ENCODE peak calls at places on chromosomes 16 and 17, in seven cellular contexts. One of them, this sample, is unnamed.

GRCh38 chr16:54027126-54027922 is 259.3 kb downstream of the IRX3 start:
- DNase-seq in activated CD4-positive, alpha-beta T cell treated with anti-CD3 and anti-CD28 coated beads for 1 hour: no peak
- DNase-seq in stimulated activated CD4-positive, alpha-beta T cell treated with anti-CD3 and anti-CD28 coated beads, TNF-alpha, amount 100 ng/mL, for 24 hours: no peak
- DNase-seq in left lung: no peak
- DNase-seq in Daoy: peak
- DNase-seq in activated effector memory CD4-positive, alpha-beta T cell treated with anti-CD3 and anti-CD28 coated beads, Interleukin-2, amount 50 U/mL, for 16 hours: no peak
- DNase-seq in SW 1271: peak
- DNase-seq in this sample: no peak

GRCh38 chr16:14564323-14564722 is 65.7 kb downstream of the PARN start:
- DNase-seq in activated CD4-positive, alpha-beta T cell treated with anti-CD3 and anti-CD28 coated beads for 1 hour: no peak
- DNase-seq in stimulated activated CD4-positive, alpha-beta T cell treated with anti-CD3 and anti-CD28 coated beads, TNF-alpha, amount 100 ng/mL, for 24 hours: no peak
- DNase-seq in left lung: no peak
- DNase-seq in Daoy: no peak
- DNase-seq in activated effector memory CD4-positive, alpha-beta T cell treated with anti-CD3 and anti-CD28 coated beads, Interleukin-2, amount 50 U/mL, for 16 hours: no peak
- DNase-seq in SW 1271: no peak
- DNase-seq in this sample: no peak

GRCh38 chr16:22192261-22193133 is 13.6 kb upstream of the EEF2K start:
- DNase-seq in activated CD4-positive, alpha-beta T cell treated with anti-CD3 and anti-CD28 coated beads for 1 hour: peak
- DNase-seq in stimulated activated CD4-positive, alpha-beta T cell treated with anti-CD3 and anti-CD28 coated beads, TNF-alpha, amount 100 ng/mL, for 24 hours: peak
- DNase-seq in left lung: peak
- DNase-seq in Daoy: peak
- DNase-seq in activated effector memory CD4-positive, alpha-beta T cell treated with anti-CD3 and anti-CD28 coated beads, Interleukin-2, amount 50 U/mL, for 16 hours: peak
- DNase-seq in SW 1271: no peak
- DNase-seq in this sample: peak

GRCh38 chr17:12545877-12546513 is 119.7 kb upstream of the MYOCD start:
- DNase-seq in activated CD4-positive, alpha-beta T cell treated with anti-CD3 and anti-CD28 coated beads for 1 hour: no peak
- DNase-seq in stimulated activated CD4-positive, alpha-beta T cell treated with anti-CD3 and anti-CD28 coated beads, TNF-alpha, amount 100 ng/mL, for 24 hours: no peak
- DNase-seq in left lung: no peak
- DNase-seq in Daoy: peak
- DNase-seq in activated effector memory CD4-positive, alpha-beta T cell treated with anti-CD3 and anti-CD28 coated beads, Interleukin-2, amount 50 U/mL, for 16 hours: no peak
- DNase-seq in SW 1271: peak
- DNase-seq in this sample: no peak

GRCh38 chr17:7650509-7651096 is at the start of gene ATP1B2:
- DNase-seq in activated CD4-positive, alpha-beta T cell treated with anti-CD3 and anti-CD28 coated beads for 1 hour: peak
- DNase-seq in stimulated activated CD4-positive, alpha-beta T cell treated with anti-CD3 and anti-CD28 coated beads, TNF-alpha, amount 100 ng/mL, for 24 hours: peak
- DNase-seq in left lung: peak
- DNase-seq in Daoy: peak
- DNase-seq in activated effector memory CD4-positive, alpha-beta T cell treated with anti-CD3 and anti-CD28 coated beads, Interleukin-2, amount 50 U/mL, for 16 hours: peak
- DNase-seq in SW 1271: peak
- DNase-seq in this sample: peak

GRCh38 chr16:4049031-4049430 is 67.2 kb downstream of the ADCY9 start:
- DNase-seq in activated CD4-positive, alpha-beta T cell treated with anti-CD3 and anti-CD28 coated beads for 1 hour: no peak
- DNase-seq in stimulated activated CD4-positive, alpha-beta T cell treated with anti-CD3 and anti-CD28 coated beads, TNF-alpha, amount 100 ng/mL, for 24 hours: no peak
- DNase-seq in left lung: no peak
- DNase-seq in Daoy: no peak
- DNase-seq in activated effector memory CD4-positive, alpha-beta T cell treated with anti-CD3 and anti-CD28 coated beads, Interleukin-2, amount 50 U/mL, for 16 hours: no peak
- DNase-seq in SW 1271: no peak
- DNase-seq in this sample: no peak

GRCh38 chr17:3750926-3751325 is 27.2 kb downstream of the HASPIN start:
- DNase-seq in activated CD4-positive, alpha-beta T cell treated with anti-CD3 and anti-CD28 coated beads for 1 hour: no peak
- DNase-seq in stimulated activated CD4-positive, alpha-beta T cell treated with anti-CD3 and anti-CD28 coated beads, TNF-alpha, amount 100 ng/mL, for 24 hours: no peak
- DNase-seq in left lung: no peak
- DNase-seq in Daoy: no peak
- DNase-seq in activated effector memory CD4-positive, alpha-beta T cell treated with anti-CD3 and anti-CD28 coated beads, Interleukin-2, amount 50 U/mL, for 16 hours: peak
- DNase-seq in SW 1271: no peak
- DNase-seq in this sample: no peak

GRCh38 chr17:40528692-40529417 is 27.4 kb upstream of the TNS4 start:
- DNase-seq in activated CD4-positive, alpha-beta T cell treated with anti-CD3 and anti-CD28 coated beads for 1 hour: no peak
- DNase-seq in stimulated activated CD4-positive, alpha-beta T cell treated with anti-CD3 and anti-CD28 coated beads, TNF-alpha, amount 100 ng/mL, for 24 hours: no peak
- DNase-seq in left lung: peak
- DNase-seq in Daoy: no peak
- DNase-seq in activated effector memory CD4-positive, alpha-beta T cell treated with anti-CD3 and anti-CD28 coated beads, Interleukin-2, amount 50 U/mL, for 16 hours: peak
- DNase-seq in SW 1271: no peak
- DNase-seq in this sample: peak

GRCh38 chr17:64073771-64074703 is 53.6 kb upstream of the ICAM2 start:
- DNase-seq in activated CD4-positive, alpha-beta T cell treated with anti-CD3 and anti-CD28 coated beads for 1 hour: no peak
- DNase-seq in stimulated activated CD4-positive, alpha-beta T cell treated with anti-CD3 and anti-CD28 coated beads, TNF-alpha, amount 100 ng/mL, for 24 hours: no peak
- DNase-seq in left lung: no peak
- DNase-seq in Daoy: no peak
- DNase-seq in activated effector memory CD4-positive, alpha-beta T cell treated with anti-CD3 and anti-CD28 coated beads, Interleukin-2, amount 50 U/mL, for 16 hours: no peak
- DNase-seq in SW 1271: no peak
- DNase-seq in this sample: peak

GRCh38 chr17:80649200-80649644 is 104.6 kb downstream of the RPTOR start:
- DNase-seq in activated CD4-positive, alpha-beta T cell treated with anti-CD3 and anti-CD28 coated beads for 1 hour: no peak
- DNase-seq in stimulated activated CD4-positive, alpha-beta T cell treated with anti-CD3 and anti-CD28 coated beads, TNF-alpha, amount 100 ng/mL, for 24 hours: no peak
- DNase-seq in left lung: no peak
- DNase-seq in Daoy: no peak
- DNase-seq in activated effector memory CD4-positive, alpha-beta T cell treated with anti-CD3 and anti-CD28 coated beads, Interleukin-2, amount 50 U/mL, for 16 hours: peak
- DNase-seq in SW 1271: no peak
- DNase-seq in this sample: no peak

GRCh38 chr17:10579270-10579669 is 29.8 kb upstream of the MYH2 start:
- DNase-seq in activated CD4-positive, alpha-beta T cell treated with anti-CD3 and anti-CD28 coated beads for 1 hour: no peak
- DNase-seq in stimulated activated CD4-positive, alpha-beta T cell treated with anti-CD3 and anti-CD28 coated beads, TNF-alpha, amount 100 ng/mL, for 24 hours: no peak
- DNase-seq in left lung: no peak
- DNase-seq in Daoy: peak
- DNase-seq in activated effector memory CD4-positive, alpha-beta T cell treated with anti-CD3 and anti-CD28 coated beads, Interleukin-2, amount 50 U/mL, for 16 hours: no peak
- DNase-seq in SW 1271: no peak
- DNase-seq in this sample: no peak

GRCh38 chr17:81740395-81740961 is 28.4 kb downstream of the SLC25A10 start:
- DNase-seq in activated CD4-positive, alpha-beta T cell treated with anti-CD3 and anti-CD28 coated beads for 1 hour: no peak
- DNase-seq in stimulated activated CD4-positive, alpha-beta T cell treated with anti-CD3 and anti-CD28 coated beads, TNF-alpha, amount 100 ng/mL, for 24 hours: no peak
- DNase-seq in left lung: no peak
- DNase-seq in Daoy: no peak
- DNase-seq in activated effector memory CD4-positive, alpha-beta T cell treated with anti-CD3 and anti-CD28 coated beads, Interleukin-2, amount 50 U/mL, for 16 hours: peak
- DNase-seq in SW 1271: no peak
- DNase-seq in this sample: no peak

GRCh38 chr17:82935944-82936767 is 96.3 kb upstream of the ZNF750 start:
- DNase-seq in activated CD4-positive, alpha-beta T cell treated with anti-CD3 and anti-CD28 coated beads for 1 hour: no peak
- DNase-seq in stimulated activated CD4-positive, alpha-beta T cell treated with anti-CD3 and anti-CD28 coated beads, TNF-alpha, amount 100 ng/mL, for 24 hours: no peak
- DNase-seq in left lung: no peak
- DNase-seq in Daoy: no peak
- DNase-seq in activated effector memory CD4-positive, alpha-beta T cell treated with anti-CD3 and anti-CD28 coated beads, Interleukin-2, amount 50 U/mL, for 16 hours: peak
- DNase-seq in SW 1271: no peak
- DNase-seq in this sample: no peak

GRCh38 chr17:60421273-60422161 is 772 bp upstream of the CHCT1 start:
- DNase-seq in activated CD4-positive, alpha-beta T cell treated with anti-CD3 and anti-CD28 coated beads for 1 hour: peak
- DNase-seq in stimulated activated CD4-positive, alpha-beta T cell treated with anti-CD3 and anti-CD28 coated beads, TNF-alpha, amount 100 ng/mL, for 24 hours: peak
- DNase-seq in left lung: peak
- DNase-seq in Daoy: peak
- DNase-seq in activated effector memory CD4-positive, alpha-beta T cell treated with anti-CD3 and anti-CD28 coated beads, Interleukin-2, amount 50 U/mL, for 16 hours: peak
- DNase-seq in SW 1271: peak
- DNase-seq in this sample: peak

GRCh38 chr17:8156174-8156992 is 4.2 kb upstream of the PER1 start:
- DNase-seq in activated CD4-positive, alpha-beta T cell treated with anti-CD3 and anti-CD28 coated beads for 1 hour: peak
- DNase-seq in stimulated activated CD4-positive, alpha-beta T cell treated with anti-CD3 and anti-CD28 coated beads, TNF-alpha, amount 100 ng/mL, for 24 hours: peak
- DNase-seq in left lung: peak
- DNase-seq in Daoy: peak
- DNase-seq in activated effector memory CD4-positive, alpha-beta T cell treated with anti-CD3 and anti-CD28 coated beads, Interleukin-2, amount 50 U/mL, for 16 hours: peak
- DNase-seq in SW 1271: peak
- DNase-seq in this sample: peak

GRCh38 chr17:66625321-66625767 is 209.6 kb upstream of the CACNG5 start:
- DNase-seq in activated CD4-positive, alpha-beta T cell treated with anti-CD3 and anti-CD28 coated beads for 1 hour: no peak
- DNase-seq in stimulated activated CD4-positive, alpha-beta T cell treated with anti-CD3 and anti-CD28 coated beads, TNF-alpha, amount 100 ng/mL, for 24 hours: no peak
- DNase-seq in left lung: no peak
- DNase-seq in Daoy: no peak
- DNase-seq in activated effector memory CD4-positive, alpha-beta T cell treated with anti-CD3 and anti-CD28 coated beads, Interleukin-2, amount 50 U/mL, for 16 hours: no peak
- DNase-seq in SW 1271: peak
- DNase-seq in this sample: no peak

GRCh38 chr17:82985973-82986372 is 93.4 kb upstream of the METRNL start:
- DNase-seq in activated CD4-positive, alpha-beta T cell treated with anti-CD3 and anti-CD28 coated beads for 1 hour: peak
- DNase-seq in stimulated activated CD4-positive, alpha-beta T cell treated with anti-CD3 and anti-CD28 coated beads, TNF-alpha, amount 100 ng/mL, for 24 hours: no peak
- DNase-seq in left lung: peak
- DNase-seq in Daoy: peak
- DNase-seq in activated effector memory CD4-positive, alpha-beta T cell treated with anti-CD3 and anti-CD28 coated beads, Interleukin-2, amount 50 U/mL, for 16 hours: peak
- DNase-seq in SW 1271: no peak
- DNase-seq in this sample: no peak